ENCODE peak calls at places on chromosomes 5 and 9, in six cellular contexts. F is stimulated activated CD8-positive, alpha-beta memory T cell treated with anti-CD3 and anti-CD28 coated beads, Interleukin-4, amount 100 ng/mL, for 1 hour; T is activated T-cell treated with anti-CD3 and anti-CD28 coated beads, Interleukin-2, amount 50 U/mL, for 24 hours; N is stimulated activated CD4-positive, alpha-beta T cell treated with anti-CD3 and anti-CD28 coated beads, TNF-alpha, amount 100 ng/mL, for 4 hours; M is natural killer cell; V is hepatic stellate cell. B is an unnamed sample.

GRCh38 chr9:132037470-132037869 is 42.2 kb downstream of the MED27 start:
- DNase-seq in F (no peak), T (no peak), N (no peak), M (no peak), V (no peak), B (no peak)

GRCh38 chr5:106875591-106876297 is 795.0 kb downstream of the EFNA5 start:
- DNase-seq in F (no peak), T (no peak), N (no peak), M (no peak), V (peak; percentile 9), B (no peak)

GRCh38 chr5:135709998-135710670 is 124.3 kb upstream of the SLC25A48 start:
- DNase-seq in F (no peak), T (no peak), N (no peak), M (no peak), V (no peak), B (no peak)

GRCh38 chr9:93908591-93909241 is 46.4 kb downstream of the BARX1 start:
- DNase-seq in F (no peak), T (no peak), N (no peak), M (no peak), V (no peak), B (no peak)

GRCh38 chr9:132348676-132349075 is 6.1 kb downstream of the SETX start:
- DNase-seq in F (no peak), T (no peak), N (no peak), M (no peak), V (no peak), B (no peak)

GRCh38 chr9:126415741-126416370 is 89.2 kb downstream of the MVB12B start:
- DNase-seq in F (no peak), T (no peak), N (no peak), M (no peak), V (no peak), B (no peak)

GRCh38 chr5:57094753-57095683 is 78.8 kb upstream of the GPBP1 start:
- DNase-seq in F (no peak), T (no peak), N (no peak), M (no peak), V (no peak), B (no peak)

GRCh38 chr9:134983506-134984371 is 66.0 kb upstream of the FCN1 start:
- DNase-seq in F (no peak), T (no peak), N (no peak), M (no peak), V (no peak), B (no peak)

GRCh38 chr5:149210229-149210628 is 61.4 kb upstream of the AFAP1L1 start:
- DNase-seq in F (no peak), T (no peak), N (no peak), M (no peak), V (peak; percentile 53), B (peak; percentile 73)

GRCh38 chr5:56608216-56608925 is 207.0 kb upstream of the MAP3K1 start:
- DNase-seq in F (no peak), T (no peak), N (no peak), M (no peak), V (no peak), B (no peak)

GRCh38 chr5:75524071-75524470 is 12.4 kb downstream of the POLK start:
- DNase-seq in F (no peak), T (no peak), N (no peak), M (no peak), V (no peak), B (peak; percentile 17)

GRCh38 chr9:115235221-115235620 is 117.3 kb upstream of the TNC start:
- DNase-seq in F (no peak), T (no peak), N (no peak), M (no peak), V (no peak), B (no peak)

GRCh38 chr5:91434348-91434747 is 51.2 kb upstream of the ARRDC3 start:
- DNase-seq in F (no peak), T (no peak), N (no peak), M (no peak), V (no peak), B (no peak)

B was measured in RWPE1.